ENCODE peak calls at places on chromosomes 11 and 22, in nine cellular contexts. P, C, Z, M, K, A, T, S and Y are unnamed samples.
A peak's percentile ranks its signal among the peaks of the same experiment; 100 is the strongest.

GRCh38 chr11:69708731-69709401 is 5.0 kb upstream of the FGF19 start:
- DNase-seq in P (no peak), C (no peak), Z (no peak), M (no peak), K (no peak), A (no peak), T (peak; percentile 62), S (no peak), Y (no peak)

GRCh38 chr11:17164361-17165246 is 43.2 kb downstream of the PIK3C2A start:
- DNase-seq in P (no peak), C (peak; percentile 42), Z (peak; percentile 6), M (no peak), K (peak; percentile 53), A (peak; percentile 11), T (no peak), S (peak; percentile 34), Y (peak; percentile 36)

GRCh38 chr22:22798232-22798616 is 89.4 kb upstream of the IGLL5 start:
- DNase-seq in P (no peak), C (no peak), Z (no peak), M (no peak), K (no peak), A (no peak), T (no peak), S (no peak), Y (no peak)

GRCh38 chr11:78170413-78170812 is 18.0 kb downstream of the KCTD21 start:
- DNase-seq in P (no peak), C (no peak), Z (no peak), M (no peak), K (no peak), A (no peak), T (no peak), S (no peak), Y (no peak)

GRCh38 chr11:67270256-67271211 is 4.3 kb downstream of the GRK2 start:
- DNase-seq in P (no peak), C (no peak), Z (no peak), M (peak; percentile 67), K (peak; percentile 45), A (no peak), T (peak; percentile 77), S (no peak), Y (no peak)

GRCh38 chr11:6545917-6546605 is 49.0 kb downstream of the DNHD1 start:
- DNase-seq in P (no peak), C (no peak), Z (no peak), M (peak; percentile 53), K (no peak), A (no peak), T (no peak), S (no peak), Y (no peak)

GRCh38 chr22:43042101-43042780 is 27.3 kb upstream of the PACSIN2 start:
- DNase-seq in P (no peak), C (peak; percentile 21), Z (no peak), M (no peak), K (peak; percentile 60), A (no peak), T (peak; percentile 17), S (no peak), Y (no peak)

GRCh38 chr11:72871089-72871488 is 56.9 kb downstream of the ATG16L2 start:
- DNase-seq in P (no peak), C (peak; percentile 6), Z (no peak), M (no peak), K (peak; percentile 38), A (no peak), T (no peak), S (no peak), Y (no peak)

GRCh38 chr11:46352063-46352841 is 5.0 kb downstream of the DGKZ start:
- DNase-seq in P (peak; percentile 55), C (no peak), Z (no peak), M (peak; percentile 74), K (peak; percentile 54), A (no peak), T (peak; percentile 71), S (peak; percentile 56), Y (peak; percentile 75)

GRCh38 chr11:20114588-20114987 is 45.7 kb downstream of the DBX1 start:
- DNase-seq in P (no peak), C (peak; percentile 51), Z (no peak), M (no peak), K (peak; percentile 35), A (no peak), T (no peak), S (peak; percentile 86), Y (no peak)

GRCh38 chr11:121643530-121644512 is 191.1 kb upstream of the SORL1-AS1 start:
- DNase-seq in P (no peak), C (peak; percentile 34), Z (no peak), M (no peak), K (no peak), A (no peak), T (no peak), S (no peak), Y (no peak)